ENCODE peak calls at places on chromosomes 4 and X, in four cellular contexts. One of them, this sample, is unnamed.

GRCh38 chr4:21898101-21898500 is 50.5 kb downstream of the KCNIP4 start:
- DNase-seq in A549: no peak
- DNase-seq in K562: no peak
- DNase-seq in GM12878: no peak
- DNase-seq in this sample: no peak

GRCh38 chrX:103503853-103504207 is 15.5 kb downstream of the RAB40A start:
- DNase-seq in A549: no peak
- DNase-seq in K562: no peak
- DNase-seq in GM12878: no peak
- DNase-seq in this sample: no peak

GRCh38 chr4:69056921-69057562 is 39.2 kb upstream of the UGT2B7 start:
- DNase-seq in A549: no peak
- DNase-seq in K562: no peak
- DNase-seq in GM12878: no peak
- DNase-seq in this sample: no peak

GRCh38 chrX:107880054-107880610 is 54.5 kb downstream of the MID2 start:
- DNase-seq in A549: no peak
- DNase-seq in K562: no peak
- DNase-seq in GM12878: no peak
- DNase-seq in this sample: no peak

GRCh38 chr4:722181-722725 is 16.6 kb downstream of the PCGF3 start:
- DNase-seq in A549: no peak
- DNase-seq in K562: no peak
- DNase-seq in GM12878: no peak
- DNase-seq in this sample: no peak

GRCh38 chrX:79330022-79330421 is 37.1 kb downstream of the ITM2A start:
- DNase-seq in A549: no peak
- DNase-seq in K562: no peak
- DNase-seq in GM12878: no peak
- DNase-seq in this sample: no peak

GRCh38 chr4:88291003-88291402 is 6.6 kb upstream of the PPM1K start:
- DNase-seq in A549: no peak
- DNase-seq in K562: no peak
- DNase-seq in GM12878: no peak
- DNase-seq in this sample: no peak

GRCh38 chr4:30586850-30587249 is 133.3 kb upstream of the PCDH7 start:
- DNase-seq in A549: no peak
- DNase-seq in K562: no peak
- DNase-seq in GM12878: no peak
- DNase-seq in this sample: no peak

GRCh38 chrX:1535241-1536041 is 1.5 kb downstream of the P2RY8 start:
- DNase-seq in A549: no peak
- DNase-seq in K562: no peak
- DNase-seq in GM12878: peak
- DNase-seq in this sample: no peak

GRCh38 chrX:25156323-25156722 is 140.6 kb upstream of the ARX start:
- DNase-seq in A549: no peak
- DNase-seq in K562: no peak
- DNase-seq in GM12878: no peak
- DNase-seq in this sample: no peak

GRCh38 chr4:76215120-76215519 is 1.5 kb upstream of the SCARB2 start:
- DNase-seq in A549: no peak
- DNase-seq in K562: no peak
- DNase-seq in GM12878: no peak
- DNase-seq in this sample: no peak

GRCh38 chr4:124468360-124468759 is 244.2 kb downstream of the ANKRD50 start:
- DNase-seq in A549: no peak
- DNase-seq in K562: no peak
- DNase-seq in GM12878: no peak
- DNase-seq in this sample: no peak

GRCh38 chrX:48636776-48637175 is 39.5 kb downstream of the WDR13 start:
- DNase-seq in A549: no peak
- DNase-seq in K562: no peak
- DNase-seq in GM12878: no peak
- DNase-seq in this sample: no peak

GRCh38 chr4:122293374-122294365 is 85.1 kb upstream of the ADAD1 start:
- DNase-seq in A549: no peak
- DNase-seq in K562: no peak
- DNase-seq in GM12878: no peak
- DNase-seq in this sample: no peak

GRCh38 chr4:174873931-174874330 is 44.2 kb upstream of the ADAM29 start:
- DNase-seq in A549: no peak
- DNase-seq in K562: peak
- DNase-seq in GM12878: peak
- DNase-seq in this sample: no peak

GRCh38 chrX:132774312-132774711 is 184.1 kb downstream of the HS6ST2 start:
- DNase-seq in A549: no peak
- DNase-seq in K562: no peak
- DNase-seq in GM12878: no peak
- DNase-seq in this sample: no peak

GRCh38 chrX:50375481-50376267 is 95.0 kb downstream of the DGKK start:
- DNase-seq in A549: no peak
- DNase-seq in K562: no peak
- DNase-seq in GM12878: no peak
- DNase-seq in this sample: no peak
- TF ChIP-seq KDM1A in A549: no peak
- TF ChIP-seq KDM1A in K562: no peak
- TF ChIP-seq KDM1A in GM12878: no peak
- TF ChIP-seq KDM1A in this sample: no peak

GRCh38 chr4:25670991-25671390 is 15.3 kb downstream of the SLC34A2 start:
- DNase-seq in A549: no peak
- DNase-seq in K562: no peak
- DNase-seq in GM12878: no peak
- DNase-seq in this sample: no peak
- TF ChIP-seq BHLHE40 in A549: no peak
- TF ChIP-seq BHLHE40 in K562: no peak
- TF ChIP-seq BHLHE40 in GM12878: no peak
- TF ChIP-seq BHLHE40 in this sample: no peak

DNA sequence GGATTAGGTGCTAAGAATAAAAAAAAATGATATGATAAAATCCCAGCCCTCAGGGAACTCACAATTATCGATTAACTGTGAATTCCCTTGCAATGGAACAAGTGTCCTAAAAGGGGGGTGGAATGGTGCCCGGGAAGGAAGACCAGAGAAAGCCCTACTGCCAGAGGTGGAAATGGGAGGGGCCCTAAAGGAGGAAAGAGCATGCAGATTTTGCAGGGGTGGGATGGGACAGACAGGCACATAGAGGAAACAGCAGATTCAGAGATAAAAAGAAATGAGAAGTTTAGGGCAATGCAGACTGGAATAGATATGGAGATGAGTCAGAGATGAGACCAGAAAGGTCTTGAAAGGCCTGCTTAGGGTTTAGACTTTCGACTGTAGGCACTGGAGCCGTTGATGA is 57.3 kb upstream of the PITX2 start:
- DNase-seq in A549: no peak
- DNase-seq in K562: no peak
- DNase-seq in GM12878: no peak
- DNase-seq in this sample: no peak
- TF ChIP-seq ESRRA in A549: no peak
- TF ChIP-seq ESRRA in K562: no peak
- TF ChIP-seq ESRRA in GM12878: no peak
- TF ChIP-seq ESRRA in this sample: no peak

GRCh38 chrX:45771114-45771513 is 570.4 kb upstream of the DIPK2B start:
- DNase-seq in A549: peak
- DNase-seq in K562: no peak
- DNase-seq in GM12878: no peak
- DNase-seq in this sample: peak

GRCh38 chrX:45775462-45775861 is 574.8 kb upstream of the DIPK2B start:
- DNase-seq in A549: no peak
- DNase-seq in K562: no peak
- DNase-seq in GM12878: no peak
- DNase-seq in this sample: no peak

GRCh38 chrX:45771560-45772340 is 571.1 kb upstream of the DIPK2B start:
- DNase-seq in A549: no peak
- DNase-seq in K562: no peak
- DNase-seq in GM12878: no peak
- DNase-seq in this sample: no peak

GRCh38 chrX:45778621-45779020 is 577.9 kb upstream of the DIPK2B start:
- DNase-seq in A549: no peak
- DNase-seq in K562: no peak
- DNase-seq in GM12878: no peak
- DNase-seq in this sample: no peak

GRCh38 chrX:45774961-45775360 is 574.3 kb upstream of the DIPK2B start:
- DNase-seq in A549: no peak
- DNase-seq in K562: no peak
- DNase-seq in GM12878: no peak
- DNase-seq in this sample: no peak
- TF ChIP-seq KDM1A in A549: no peak
- TF ChIP-seq KDM1A in K562: no peak
- TF ChIP-seq KDM1A in GM12878: no peak
- TF ChIP-seq KDM1A in this sample: no peak

GRCh38 chrX:13341491-13342101 is 21.7 kb upstream of the ATXN3L start:
- DNase-seq in A549: no peak
- DNase-seq in K562: no peak
- DNase-seq in GM12878: no peak
- DNase-seq in this sample: no peak
- TF ChIP-seq BHLHE40 in A549: no peak
- TF ChIP-seq BHLHE40 in K562: no peak
- TF ChIP-seq BHLHE40 in GM12878: no peak
- TF ChIP-seq BHLHE40 in this sample: no peak

DNA sequence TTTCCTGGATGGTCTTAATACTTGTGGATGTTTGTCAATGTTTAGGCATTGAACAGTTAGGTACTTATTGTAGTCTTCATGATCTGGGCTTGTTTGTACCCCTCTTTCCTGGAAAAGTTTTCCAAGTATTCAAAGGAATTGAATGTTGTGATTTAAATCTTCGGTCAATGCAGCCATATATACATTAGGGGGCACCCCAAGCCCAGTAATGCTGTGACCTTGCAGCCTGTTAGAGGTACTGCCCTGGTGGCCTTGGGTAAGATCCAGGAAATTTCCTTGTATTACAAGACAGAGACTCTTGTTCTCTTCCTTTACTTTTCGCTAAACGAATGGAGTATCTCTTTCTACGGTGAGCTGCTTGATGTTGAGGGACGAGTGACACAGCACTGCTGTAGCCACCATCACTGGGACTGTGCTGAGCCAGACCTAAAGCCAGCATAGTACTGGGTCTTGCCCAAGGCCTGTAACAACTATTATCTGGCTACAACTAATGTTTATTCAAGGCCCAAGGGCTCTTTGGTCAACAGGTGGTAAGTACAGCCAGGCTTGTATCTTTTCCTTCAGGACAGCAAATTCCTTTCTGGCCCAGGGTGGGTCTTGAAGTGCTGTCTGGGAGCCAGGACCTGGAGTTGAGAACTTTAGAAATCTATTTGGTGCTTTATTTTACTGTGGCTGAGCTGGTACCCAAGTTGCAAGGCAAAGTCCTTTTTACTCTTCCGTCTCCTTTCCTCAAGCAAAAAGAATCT is 118.3 kb upstream of the ATOH1 start:
- DNase-seq in A549: no peak
- DNase-seq in K562: no peak
- DNase-seq in GM12878: peak
- DNase-seq in this sample: peak
- TF ChIP-seq ESRRA in A549: no peak
- TF ChIP-seq ESRRA in K562: no peak
- TF ChIP-seq ESRRA in GM12878: peak
- TF ChIP-seq ESRRA in this sample: no peak

DNA sequence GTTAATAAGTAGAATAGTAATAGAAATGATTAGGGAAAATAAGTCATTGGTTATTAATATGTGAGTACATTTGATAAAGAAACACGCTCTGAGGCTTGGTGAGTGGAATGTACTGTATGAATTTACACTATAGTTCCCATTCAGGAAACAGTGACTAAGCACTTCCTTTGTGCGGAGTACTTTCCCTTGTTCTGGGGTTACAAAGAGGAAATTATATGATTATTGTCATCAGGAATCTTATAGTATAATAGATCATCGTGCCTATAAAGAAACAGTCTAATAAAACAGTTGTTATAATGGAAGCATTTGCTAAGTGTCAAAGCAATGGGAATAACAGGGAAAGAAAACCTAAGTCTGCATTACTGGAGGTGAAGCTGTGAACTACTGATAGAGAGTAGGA is 138.0 kb downstream of the RPA4 start:
- DNase-seq in A549: no peak
- DNase-seq in K562: no peak
- DNase-seq in GM12878: no peak
- DNase-seq in this sample: no peak
- TF ChIP-seq KDM1A in A549: no peak
- TF ChIP-seq KDM1A in K562: no peak
- TF ChIP-seq KDM1A in GM12878: no peak
- TF ChIP-seq KDM1A in this sample: no peak

DNA sequence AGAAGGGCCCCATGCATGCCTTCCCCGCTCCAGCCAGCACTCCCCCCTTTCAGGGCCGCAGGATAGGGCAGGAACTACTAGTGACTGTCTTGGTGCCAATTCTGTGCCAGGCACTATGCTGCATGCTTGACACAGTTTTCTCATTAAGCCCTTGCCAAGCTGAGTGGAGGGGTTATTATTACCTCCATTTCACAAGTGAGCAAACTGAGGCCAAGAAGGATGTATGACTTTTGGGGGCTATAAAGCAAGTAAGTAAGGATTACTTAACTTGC is 73.6 kb upstream of the PJA1 start:
- DNase-seq in A549: no peak
- DNase-seq in K562: no peak
- DNase-seq in GM12878: no peak
- DNase-seq in this sample: no peak
- TF ChIP-seq BHLHE40 in A549: no peak
- TF ChIP-seq BHLHE40 in K562: no peak
- TF ChIP-seq BHLHE40 in GM12878: no peak
- TF ChIP-seq BHLHE40 in this sample: no peak

This sample was measured in HepG2.